ENCODE peak calls at places on chromosomes 3 and 15, in seven cellular contexts. One of them, this sample, is unnamed.

GRCh38 chr3:18307529-18307928 is 117.6 kb downstream of the SATB1 start:
- DNase-seq in D341Med: no peak
- DNase-seq in NCI-H2081: no peak
- DNase-seq in uterus: no peak
- DNase-seq in fibroblast of mammary gland: no peak
- DNase-seq in BJ: no peak
- DNase-seq in AG08396: no peak
- DNase-seq in this sample: no peak

GRCh38 chr3:13638927-13639326 is 90.0 kb downstream of the FBLN2 start:
- DNase-seq in BJ: no peak
- DNase-seq in AG08396: no peak
- DNase-seq in D341Med: no peak
- DNase-seq in fibroblast of mammary gland: peak; percentile 12
- DNase-seq in NCI-H2081: no peak
- DNase-seq in uterus: no peak
- DNase-seq in this sample: no peak

GRCh38 chr15:25611603-25612002 is 172.8 kb upstream of the UBE3A start:
- DNase-seq in uterus: no peak
- DNase-seq in D341Med: no peak
- DNase-seq in NCI-H2081: no peak
- DNase-seq in AG08396: no peak
- DNase-seq in BJ: no peak
- DNase-seq in fibroblast of mammary gland: peak; percentile 86
- DNase-seq in this sample: no peak

GRCh38 chr15:59116141-59116540 is 11.2 kb downstream of the CCNB2 start:
- DNase-seq in BJ: no peak
- DNase-seq in AG08396: peak; percentile 15
- DNase-seq in NCI-H2081: no peak
- DNase-seq in D341Med: no peak
- DNase-seq in uterus: no peak
- DNase-seq in fibroblast of mammary gland: peak; percentile 32
- DNase-seq in this sample: no peak

GRCh38 chr3:175664911-175665310 is 805.8 kb downstream of the NAALADL2 start:
- DNase-seq in uterus: no peak
- DNase-seq in NCI-H2081: no peak
- DNase-seq in BJ: no peak
- DNase-seq in fibroblast of mammary gland: no peak
- DNase-seq in D341Med: no peak
- DNase-seq in AG08396: no peak
- DNase-seq in this sample: no peak

GRCh38 chr15:99015677-99016568 is 8.3 kb upstream of the PGPEP1L start:
- DNase-seq in AG08396: no peak
- DNase-seq in BJ: no peak
- DNase-seq in NCI-H2081: no peak
- DNase-seq in fibroblast of mammary gland: no peak
- DNase-seq in uterus: peak; percentile 19
- DNase-seq in D341Med: no peak
- DNase-seq in this sample: no peak

GRCh38 chr15:99474041-99474906 is 91.5 kb upstream of the MEF2A start:
- DNase-seq in BJ: no peak
- DNase-seq in NCI-H2081: no peak
- DNase-seq in fibroblast of mammary gland: no peak
- DNase-seq in D341Med: peak; percentile 9
- DNase-seq in AG08396: no peak
- DNase-seq in uterus: no peak
- DNase-seq in this sample: peak; percentile 1

GRCh38 chr3:124260206-124260915 is 268.4 kb upstream of the ROPN1 start:
- DNase-seq in uterus: peak; percentile 84
- DNase-seq in NCI-H2081: no peak
- DNase-seq in fibroblast of mammary gland: peak; percentile 82
- DNase-seq in D341Med: no peak
- DNase-seq in AG08396: peak; percentile 73
- DNase-seq in BJ: no peak
- DNase-seq in this sample: no peak

GRCh38 chr3:14988988-14989394 is 41.6 kb downstream of the NR2C2 start:
- DNase-seq in fibroblast of mammary gland: peak; percentile 1
- DNase-seq in D341Med: no peak
- DNase-seq in NCI-H2081: no peak
- DNase-seq in BJ: no peak
- DNase-seq in AG08396: no peak
- DNase-seq in uterus: no peak
- DNase-seq in this sample: no peak

GRCh38 chr3:49512791-49513355 is 41.4 kb upstream of the BSN start:
- DNase-seq in NCI-H2081: no peak
- DNase-seq in fibroblast of mammary gland: no peak
- DNase-seq in BJ: no peak
- DNase-seq in D341Med: no peak
- DNase-seq in AG08396: no peak
- DNase-seq in uterus: no peak
- DNase-seq in this sample: no peak

GRCh38 chr15:63018639-63019038 is 23.9 kb upstream of the TPM1 start:
- DNase-seq in D341Med: no peak
- DNase-seq in AG08396: no peak
- DNase-seq in BJ: no peak
- DNase-seq in fibroblast of mammary gland: peak; percentile 90
- DNase-seq in NCI-H2081: no peak
- DNase-seq in uterus: no peak
- DNase-seq in this sample: no peak

GRCh38 chr3:112117826-112118571 is 15.0 kb downstream of the GCSAM start:
- DNase-seq in NCI-H2081: no peak
- DNase-seq in uterus: no peak
- DNase-seq in D341Med: no peak
- DNase-seq in AG08396: no peak
- DNase-seq in BJ: no peak
- DNase-seq in fibroblast of mammary gland: no peak
- DNase-seq in this sample: no peak

GRCh38 chr15:48086582-48086981 is 34.2 kb upstream of the SLC24A5 start:
- DNase-seq in NCI-H2081: no peak
- DNase-seq in fibroblast of mammary gland: peak; percentile 55
- DNase-seq in AG08396: no peak
- DNase-seq in uterus: no peak
- DNase-seq in D341Med: no peak
- DNase-seq in BJ: no peak
- DNase-seq in this sample: no peak

GRCh38 chr3:126677862-126678549 is 23.1 kb upstream of the TXNRD3 start:
- DNase-seq in D341Med: no peak
- DNase-seq in uterus: no peak
- DNase-seq in AG08396: no peak
- DNase-seq in NCI-H2081: no peak
- DNase-seq in fibroblast of mammary gland: no peak
- DNase-seq in BJ: no peak
- DNase-seq in this sample: no peak

GRCh38 chr3:64359735-64360134 is 134.5 kb upstream of the PRICKLE2 start:
- DNase-seq in NCI-H2081: no peak
- DNase-seq in uterus: no peak
- DNase-seq in fibroblast of mammary gland: no peak
- DNase-seq in BJ: no peak
- DNase-seq in AG08396: no peak
- DNase-seq in D341Med: no peak
- DNase-seq in this sample: no peak

GRCh38 chr15:73686781-73687256 is 2.6 kb downstream of the CD276 start:
- DNase-seq in uterus: no peak
- DNase-seq in NCI-H2081: no peak
- DNase-seq in AG08396: peak; percentile 81
- DNase-seq in fibroblast of mammary gland: peak; percentile 99
- DNase-seq in BJ: no peak
- DNase-seq in D341Med: no peak
- DNase-seq in this sample: peak; percentile 38

GRCh38 chr15:88090406-88091085 is 166.0 kb downstream of the NTRK3 start:
- DNase-seq in NCI-H2081: no peak
- DNase-seq in uterus: no peak
- DNase-seq in BJ: no peak
- DNase-seq in AG08396: no peak
- DNase-seq in D341Med: no peak
- DNase-seq in fibroblast of mammary gland: no peak
- DNase-seq in this sample: no peak

GRCh38 chr3:16423298-16423697 is 90.2 kb downstream of the RFTN1 start:
- DNase-seq in uterus: no peak
- DNase-seq in D341Med: no peak
- DNase-seq in fibroblast of mammary gland: no peak
- DNase-seq in NCI-H2081: no peak
- DNase-seq in AG08396: no peak
- DNase-seq in BJ: no peak
- DNase-seq in this sample: no peak

GRCh38 chr15:76099388-76099787 is 39.6 kb downstream of the TMEM266 start:
- DNase-seq in AG08396: no peak
- DNase-seq in uterus: no peak
- DNase-seq in NCI-H2081: no peak
- DNase-seq in BJ: no peak
- DNase-seq in D341Med: no peak
- DNase-seq in fibroblast of mammary gland: no peak
- DNase-seq in this sample: no peak

GRCh38 chr3:48565591-48566400 is 2.2 kb upstream of the UCN2 start:
- DNase-seq in D341Med: no peak
- DNase-seq in uterus: no peak
- DNase-seq in fibroblast of mammary gland: peak; percentile 74
- DNase-seq in AG08396: peak; percentile 81
- DNase-seq in BJ: no peak
- DNase-seq in NCI-H2081: no peak
- DNase-seq in this sample: no peak

GRCh38 chr3:120450261-120450913 is 405 bp downstream of the FSTL1 start:
- DNase-seq in NCI-H2081: no peak
- DNase-seq in D341Med: peak; percentile 73
- DNase-seq in uterus: peak; percentile 39
- DNase-seq in AG08396: peak; percentile 48
- DNase-seq in BJ: no peak
- DNase-seq in fibroblast of mammary gland: no peak
- DNase-seq in this sample: no peak

GRCh38 chr3:63135362-63135761 is 142.7 kb upstream of the SYNPR start:
- DNase-seq in uterus: no peak
- DNase-seq in AG08396: no peak
- DNase-seq in D341Med: no peak
- DNase-seq in fibroblast of mammary gland: no peak
- DNase-seq in NCI-H2081: no peak
- DNase-seq in BJ: no peak
- DNase-seq in this sample: no peak

GRCh38 chr15:67839358-67839928 is 402 bp downstream of the RNU6-1 start:
- DNase-seq in D341Med: peak; percentile 66
- DNase-seq in NCI-H2081: peak; percentile 15
- DNase-seq in AG08396: peak; percentile 71
- DNase-seq in fibroblast of mammary gland: peak; percentile 54
- DNase-seq in BJ: no peak
- DNase-seq in uterus: no peak
- DNase-seq in this sample: no peak

GRCh38 chr3:126036056-126036549 is 47.8 kb downstream of the SLC41A3 start:
- DNase-seq in AG08396: no peak
- DNase-seq in fibroblast of mammary gland: no peak
- DNase-seq in D341Med: peak; percentile 4
- DNase-seq in BJ: no peak
- DNase-seq in NCI-H2081: no peak
- DNase-seq in uterus: no peak
- DNase-seq in this sample: peak; percentile 30

GRCh38 chr3:125212096-125212508 is 446 bp downstream of the SLC12A8 start:
- DNase-seq in uterus: no peak
- DNase-seq in fibroblast of mammary gland: no peak
- DNase-seq in AG08396: no peak
- DNase-seq in NCI-H2081: no peak
- DNase-seq in BJ: no peak
- DNase-seq in D341Med: no peak
- DNase-seq in this sample: no peak

GRCh38 chr3:197339841-197340520 is 41.6 kb upstream of the DLG1 start:
- DNase-seq in AG08396: no peak
- DNase-seq in fibroblast of mammary gland: peak; percentile 78
- DNase-seq in BJ: no peak
- DNase-seq in uterus: no peak
- DNase-seq in D341Med: no peak
- DNase-seq in NCI-H2081: no peak
- DNase-seq in this sample: no peak

GRCh38 chr15:63063164-63063756 is 20.7 kb downstream of the TPM1 start:
- DNase-seq in NCI-H2081: no peak
- DNase-seq in AG08396: no peak
- DNase-seq in D341Med: no peak
- DNase-seq in uterus: no peak
- DNase-seq in fibroblast of mammary gland: no peak
- DNase-seq in BJ: no peak
- DNase-seq in this sample: no peak

GRCh38 chr3:134647902-134648760 is 2.7 kb downstream of the KY start:
- DNase-seq in AG08396: no peak
- DNase-seq in fibroblast of mammary gland: no peak
- DNase-seq in uterus: no peak
- DNase-seq in NCI-H2081: no peak
- DNase-seq in BJ: no peak
- DNase-seq in D341Med: no peak
- DNase-seq in this sample: no peak

GRCh38 chr15:60172147-60172546 is 168.0 kb downstream of the FOXB1 start:
- DNase-seq in uterus: no peak
- DNase-seq in fibroblast of mammary gland: peak; percentile 1
- DNase-seq in NCI-H2081: no peak
- DNase-seq in D341Med: no peak
- DNase-seq in AG08396: no peak
- DNase-seq in BJ: no peak
- DNase-seq in this sample: no peak

GRCh38 chr3:195693428-195694216 is 27.2 kb upstream of the MUC20 start:
- DNase-seq in NCI-H2081: no peak
- DNase-seq in AG08396: no peak
- DNase-seq in fibroblast of mammary gland: no peak
- DNase-seq in BJ: no peak
- DNase-seq in uterus: no peak
- DNase-seq in D341Med: peak; percentile 44
- DNase-seq in this sample: no peak

GRCh38 chr3:37492977-37493471 is 318.6 kb upstream of the LRRFIP2 start:
- DNase-seq in BJ: peak; percentile 1
- DNase-seq in D341Med: no peak
- DNase-seq in fibroblast of mammary gland: peak; percentile 58
- DNase-seq in AG08396: no peak
- DNase-seq in uterus: peak; percentile 25
- DNase-seq in NCI-H2081: peak; percentile 42
- DNase-seq in this sample: no peak

GRCh38 chr3:186211101-186211500 is 102.2 kb upstream of the ETV5 start:
- DNase-seq in D341Med: no peak
- DNase-seq in uterus: no peak
- DNase-seq in fibroblast of mammary gland: no peak
- DNase-seq in AG08396: no peak
- DNase-seq in BJ: no peak
- DNase-seq in NCI-H2081: no peak
- DNase-seq in this sample: no peak

GRCh38 chr15:49380912-49381311 is 42.1 kb upstream of the FGF7 start:
- DNase-seq in uterus: no peak
- DNase-seq in D341Med: no peak
- DNase-seq in BJ: no peak
- DNase-seq in AG08396: no peak
- DNase-seq in fibroblast of mammary gland: peak; percentile 12
- DNase-seq in NCI-H2081: no peak
- DNase-seq in this sample: no peak

GRCh38 chr3:110165753-110166152 is 828.4 kb upstream of the DPPA4 start:
- DNase-seq in BJ: no peak
- DNase-seq in NCI-H2081: no peak
- DNase-seq in fibroblast of mammary gland: peak; percentile 4
- DNase-seq in uterus: no peak
- DNase-seq in D341Med: no peak
- DNase-seq in AG08396: no peak
- DNase-seq in this sample: no peak

GRCh38 chr3:127441764-127442163 is 148.8 kb downstream of the TPRA1 start:
- DNase-seq in NCI-H2081: no peak
- DNase-seq in fibroblast of mammary gland: no peak
- DNase-seq in uterus: peak; percentile 1
- DNase-seq in BJ: no peak
- DNase-seq in AG08396: no peak
- DNase-seq in D341Med: peak; percentile 65
- DNase-seq in this sample: no peak

GRCh38 chr15:89630260-89630659 is 25.0 kb downstream of the KIF7 start:
- DNase-seq in NCI-H2081: no peak
- DNase-seq in AG08396: no peak
- DNase-seq in fibroblast of mammary gland: no peak
- DNase-seq in uterus: no peak
- DNase-seq in D341Med: no peak
- DNase-seq in BJ: no peak
- DNase-seq in this sample: no peak

This sample was measured in ureter.